ENCODE peak calls at places on chromosome 13, in six cellular contexts. T, C, G, E, L and R are unnamed samples.

GRCh38 chr13:77815330-77815729 is 103.3 kb downstream of the EDNRB start:
- DNase-seq in T (no peak), C (no peak), G (no peak), E (no peak), L (no peak), R (no peak)

GRCh38 chr13:112055032-112055416 is 11.9 kb upstream of the SOX1 start:
- DNase-seq in T (no peak), C (no peak), G (no peak), E (no peak), L (no peak), R (no peak)

GRCh38 chr13:77026255-77026782 is 640 bp downstream of the FBXL3 start:
- DNase-seq in T (peak; percentile 94), C (peak; percentile 80), G (no peak), E (peak; percentile 15), L (peak; percentile 86), R (no peak)

GRCh38 chr13:41428155-41428554 is 29.2 kb upstream of the RGCC start:
- DNase-seq in T (no peak), C (no peak), G (no peak), E (no peak), L (no peak), R (no peak)

GRCh38 chr13:30832845-30833332 is 73.2 kb upstream of the MEDAG start:
- DNase-seq in T (peak; percentile 64), C (peak; percentile 80), G (no peak), E (peak; percentile 38), L (peak; percentile 97), R (no peak)

GRCh38 chr13:85108356-85108755 is 690.9 kb downstream of the SLITRK6 start:
- DNase-seq in T (no peak), C (no peak), G (no peak), E (no peak), L (no peak), R (no peak)

GRCh38 chr13:74839656-74840055 is 642.3 kb downstream of the TBC1D4 start:
- DNase-seq in T (no peak), C (no peak), G (peak; percentile 12), E (no peak), L (no peak), R (no peak)

GRCh38 chr13:98103942-98104880 is 38.7 kb upstream of the FARP1 start:
- DNase-seq in T (no peak), C (no peak), G (no peak), E (peak; percentile 48), L (no peak), R (no peak)

GRCh38 chr13:113974304-113975281 is 717 bp upstream of the C13orf46 start:
- DNase-seq in T (peak; percentile 44), C (no peak), G (no peak), E (no peak), L (no peak), R (no peak)

GRCh38 chr13:42110410-42111155 is 62.1 kb downstream of the DGKH start:
- DNase-seq in T (no peak), C (no peak), G (peak; percentile 23), E (peak; percentile 36), L (peak; percentile 5), R (peak; percentile 55)

GRCh38 chr13:57630661-57631606 is 610 bp upstream of the PCDH17 start:
- DNase-seq in T (no peak), C (no peak), G (no peak), E (no peak), L (no peak), R (no peak)

GRCh38 chr13:103036268-103036667 is 29.9 kb downstream of the SLC10A2 start:
- DNase-seq in T (no peak), C (no peak), G (no peak), E (no peak), L (no peak), R (no peak)
- TF ChIP-seq CTCF in T (no peak), C (no peak), G (no peak), E (no peak), L (no peak), R (no peak)

GRCh38 chr13:23749288-23749880 is 139.8 kb downstream of the MIPEP start:
- DNase-seq in T (no peak), C (no peak), G (no peak), E (no peak), L (peak; percentile 38), R (no peak)

GRCh38 chr13:23748109-23748508 is 141.1 kb downstream of the MIPEP start:
- DNase-seq in T (no peak), C (no peak), G (no peak), E (no peak), L (no peak), R (no peak)

GRCh38 chr13:23751195-23751594 is 138.0 kb downstream of the MIPEP start:
- DNase-seq in T (no peak), C (no peak), G (no peak), E (no peak), L (no peak), R (no peak)

GRCh38 chr13:23750383-23751121 is 138.6 kb downstream of the MIPEP start:
- DNase-seq in T (no peak), C (no peak), G (no peak), E (no peak), L (no peak), R (no peak)

DNA sequence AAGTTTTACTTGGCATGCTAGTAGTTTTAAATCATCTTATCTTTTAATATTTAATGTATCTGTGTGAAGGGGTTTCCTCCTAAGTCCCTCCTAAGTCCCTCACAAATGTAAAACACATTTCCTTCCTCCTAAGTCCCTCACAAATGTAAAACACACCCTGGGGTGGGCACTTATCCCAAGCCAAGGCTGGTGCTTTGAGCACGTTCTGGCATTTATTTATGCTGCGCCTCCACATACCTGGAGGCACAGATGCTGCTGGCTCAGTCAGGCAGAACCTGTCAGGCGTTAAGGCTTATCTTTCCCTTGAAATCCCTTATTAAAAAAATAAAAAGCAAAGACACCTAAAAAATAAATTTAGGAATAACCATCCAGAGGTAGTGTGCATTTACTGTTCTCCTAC is 140.6 kb downstream of the MIPEP start:
- DNase-seq in T (no peak), C (no peak), G (no peak), E (no peak), L (peak; percentile 54), R (no peak)
- H3K4me3 ChIP-seq in T (no peak overlapping the region), C (no peak overlapping the region), G (no peak overlapping the region), E (no peak overlapping the region), L (no peak overlapping the region), R (no peak overlapping the region)

DNA sequence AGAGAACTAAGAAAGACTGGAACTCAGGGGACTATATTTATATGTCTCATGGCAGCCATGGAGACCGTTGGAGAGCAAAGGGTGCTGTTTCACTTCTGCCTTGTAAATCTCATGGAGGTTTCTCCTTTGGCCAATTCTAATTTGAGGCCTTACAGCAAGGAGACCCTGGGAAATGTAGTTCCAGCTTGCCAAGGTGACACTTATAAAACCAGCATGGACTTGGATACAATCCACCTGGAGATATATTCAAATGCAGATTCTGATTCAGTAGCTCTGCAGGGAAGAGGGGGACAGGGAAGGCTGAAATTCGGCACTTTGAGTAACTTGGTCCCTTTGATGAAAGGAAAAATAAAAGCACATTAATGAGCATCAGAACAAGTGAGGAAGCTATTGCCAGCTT is 90.0 kb downstream of the OXGR1 start:
- DNase-seq in T (no peak), C (no peak), G (no peak), E (no peak), L (no peak), R (no peak)
- TF ChIP-seq CTCF in T (no peak), C (no peak), G (no peak), E (no peak), L (no peak), R (no peak)

DNA sequence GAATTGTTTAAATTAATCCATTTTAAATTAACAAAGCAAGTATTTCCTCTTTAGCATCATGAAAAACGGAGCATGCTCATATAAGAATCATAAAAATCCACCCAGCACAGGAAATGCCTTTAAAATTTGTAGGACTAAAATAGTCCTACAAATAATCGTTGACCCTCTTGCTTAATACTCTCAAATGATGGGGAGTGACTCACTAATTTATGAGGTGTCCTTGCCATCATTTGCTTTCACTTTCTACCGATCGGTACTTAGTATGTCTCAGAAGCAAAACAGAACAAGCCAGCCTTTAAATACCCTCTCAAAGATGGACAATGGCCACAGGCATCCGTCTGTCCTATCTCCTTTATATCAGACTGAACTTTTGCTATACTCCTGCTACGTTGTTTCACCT is 97.2 kb downstream of the SUCLA2 start:
- DNase-seq in T (no peak), C (no peak), G (peak; percentile 33), E (no peak), L (no peak), R (peak; percentile 56)
- H3K4me3 ChIP-seq in T (no peak overlapping the region), C (peak overlapping the region; percentile 51), G (no peak overlapping the region), E (no peak overlapping the region), L (no peak overlapping the region), R (no peak overlapping the region)

DNA sequence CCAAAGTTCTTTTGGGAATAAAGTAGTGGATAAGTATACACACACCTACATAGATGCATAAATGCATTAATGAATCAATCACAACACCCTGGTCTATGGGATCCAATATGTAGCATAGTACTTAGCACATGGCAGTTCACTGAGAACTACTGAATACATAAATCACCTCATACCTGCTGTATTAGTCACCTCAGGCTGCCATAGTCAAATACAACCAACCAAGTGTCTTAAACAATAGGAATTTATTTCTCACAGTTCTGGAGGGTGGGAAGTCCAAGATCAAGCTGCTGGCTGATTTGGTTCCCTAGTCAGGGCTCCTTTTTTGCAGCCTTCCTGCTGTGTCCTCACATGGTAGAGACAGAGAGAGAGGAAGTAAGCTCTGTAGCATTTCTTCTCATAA is 228.2 kb downstream of the NHLRC3 start:
- DNase-seq in T (no peak), C (no peak), G (no peak), E (no peak), L (no peak), R (no peak)
- TF ChIP-seq CTCF in T (no peak), C (no peak), G (no peak), E (no peak), L (no peak), R (no peak)

GRCh38 chr13:99332456-99332855 is 25.3 kb upstream of the GPR183 start:
- DNase-seq in T (no peak), C (no peak), G (no peak), E (no peak), L (no peak), R (no peak)

GRCh38 chr13:99335603-99336002 is 28.4 kb upstream of the GPR183 start:
- DNase-seq in T (no peak), C (no peak), G (no peak), E (no peak), L (no peak), R (no peak)

GRCh38 chr13:99336750-99337149 is 29.6 kb upstream of the GPR183 start:
- DNase-seq in T (no peak), C (no peak), G (no peak), E (no peak), L (no peak), R (no peak)

GRCh38 chr13:99331881-99332293 is 24.7 kb upstream of the GPR183 start:
- DNase-seq in T (no peak), C (no peak), G (no peak), E (no peak), L (no peak), R (no peak)

DNA sequence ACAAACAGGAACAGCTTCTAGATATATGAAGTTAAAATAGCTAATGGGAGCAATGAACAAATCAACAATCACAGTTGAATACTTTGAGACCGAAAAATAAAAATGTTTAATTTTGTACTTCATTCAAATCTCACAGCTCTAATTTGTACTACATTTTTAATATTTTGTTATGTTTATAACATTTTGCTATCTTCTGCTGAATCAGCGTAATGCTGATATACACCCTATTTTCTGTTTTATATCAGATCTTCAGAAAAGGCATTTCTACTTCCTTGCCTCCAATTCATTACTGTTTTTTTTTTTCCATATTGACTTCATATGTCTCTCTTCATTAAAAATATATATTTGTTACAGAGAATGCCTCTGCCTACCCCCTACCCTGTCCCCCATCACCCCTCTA is 27.9 kb upstream of the GPR183 start:
- DNase-seq in T (no peak), C (no peak), G (no peak), E (no peak), L (no peak), R (no peak)
- H3K4me3 ChIP-seq in T (no peak overlapping the region), C (no peak overlapping the region), G (no peak overlapping the region), E (no peak overlapping the region), L (no peak overlapping the region), R (no peak overlapping the region)